ENCODE peak calls at places on chromosomes 16 and 17, in four cellular contexts. Z, B, L and V are unnamed samples.

GRCh38 chr16:3581392-3581791 is 4.2 kb upstream of the NLRC3 start:
- DNase-seq in L (no peak), B (no peak), Z (no peak), V (no peak)

GRCh38 chr16:25838724-25839186 is 147.0 kb downstream of the HS3ST4 start:
- DNase-seq in Z (no peak), L (no peak), B (peak; percentile 43), V (peak; percentile 33)

GRCh38 chr17:48153711-48154642 is 46.4 kb downstream of the SNX11 start:
- DNase-seq in L (no peak), Z (no peak), B (peak; percentile 52), V (peak; percentile 12)

GRCh38 chr17:67203818-67204217 is 41.2 kb downstream of the HELZ start:
- DNase-seq in Z (no peak), L (no peak), B (no peak), V (no peak)

GRCh38 chr16:10552281-10552680 is 28.1 kb downstream of the EMP2 start:
- DNase-seq in B (no peak), L (no peak), Z (no peak), V (no peak)

GRCh38 chr17:71633391-71633849 is 487.4 kb upstream of the SOX9 start:
- DNase-seq in Z (no peak), B (no peak), L (no peak), V (peak; percentile 56)

GRCh38 chr17:36880506-36880905 is 56.8 kb upstream of the LHX1 start:
- DNase-seq in L (no peak), Z (no peak), B (no peak), V (no peak)

GRCh38 chr16:1125471-1125870 is 27.4 kb upstream of the CACNA1H start:
- DNase-seq in L (no peak), Z (no peak), B (no peak), V (no peak)

GRCh38 chr16:4664538-4665418 is 28.6 kb upstream of the NUDT16L1 start:
- DNase-seq in L (no peak), Z (peak; percentile 73), B (no peak), V (no peak)

GRCh38 chr17:42428141-42428944 is 5.3 kb upstream of the CAVIN1 start:
- DNase-seq in L (no peak), B (peak; percentile 85), Z (no peak), V (peak; percentile 77)

GRCh38 chr17:69460963-69461922 is 46.7 kb downstream of the MAP2K6 start:
- DNase-seq in B (no peak), Z (no peak), L (no peak), V (no peak)

GRCh38 chr17:67600408-67600807 is 117.3 kb upstream of the NOL11 start:
- DNase-seq in B (no peak), L (no peak), Z (no peak), V (no peak)

GRCh38 chr16:57878586-57878985 is 76.3 kb upstream of the KIFC3 start:
- DNase-seq in L (no peak), B (no peak), Z (no peak), V (no peak)

GRCh38 chr16:27972500-27972899 is 91.0 kb downstream of the GSG1L start:
- DNase-seq in L (no peak), Z (no peak), B (peak; percentile 49), V (peak; percentile 52)

GRCh38 chr16:89261691-89262563 is 44.4 kb downstream of the ZNF778 start:
- DNase-seq in L (no peak), B (no peak), Z (no peak), V (no peak)

GRCh38 chr16:51876934-51877333 is 670.0 kb downstream of the TOX3 start:
- DNase-seq in L (no peak), Z (no peak), B (no peak), V (no peak)

GRCh38 chr17:73803867-73804539 is 159.8 kb upstream of the SDK2 start:
- DNase-seq in B (no peak), L (no peak), Z (no peak), V (no peak)

GRCh38 chr16:75097941-75098897 is 18.4 kb downstream of the LDHD start:
- DNase-seq in B (no peak), Z (no peak), L (no peak), V (no peak)

GRCh38 chr16:12535535-12536411 is 267.9 kb downstream of the CPPED1 start:
- DNase-seq in Z (no peak), L (no peak), B (no peak), V (no peak)

GRCh38 chr17:31313982-31314787 is at the start of gene EVI2B:
- DNase-seq in Z (peak; percentile 55), B (peak; percentile 78), L (no peak), V (no peak)

GRCh38 chr16:19771796-19772195 is 53.7 kb downstream of the IQCK start:
- DNase-seq in Z (no peak), B (no peak), L (no peak), V (no peak)

GRCh38 chr16:31130899-31131298 is 4.6 kb downstream of the PRSS8 start:
- DNase-seq in B (no peak), L (no peak), Z (no peak), V (no peak)

GRCh38 chr17:34654276-34654675 is 74.9 kb downstream of the TMEM132E start:
- DNase-seq in B (no peak), Z (no peak), L (no peak), V (no peak)

GRCh38 chr17:6393368-6393952 is 41.5 kb downstream of the AIPL1 start:
- DNase-seq in B (no peak), Z (no peak), L (no peak), V (no peak)

GRCh38 chr17:2975469-2975958 is 87.9 kb downstream of the OR1D5 start:
- DNase-seq in L (peak; percentile 80), Z (no peak), B (no peak), V (no peak)

GRCh38 chr17:64384253-64385186 is 6.1 kb downstream of the PECAM1 start:
- DNase-seq in L (no peak), Z (no peak), B (peak; percentile 32), V (no peak)

GRCh38 chr16:83609178-83609577 is 198.6 kb upstream of the HSBP1 start:
- DNase-seq in B (no peak), Z (no peak), L (peak; percentile 24), V (no peak)

GRCh38 chr17:6669479-6670212 is 18.1 kb downstream of the C17orf100 start:
- DNase-seq in L (no peak), Z (no peak), B (no peak), V (no peak)

GRCh38 chr17:67575325-67575724 is 142.4 kb upstream of the NOL11 start:
- DNase-seq in Z (no peak), B (no peak), L (peak; percentile 90), V (no peak)

GRCh38 chr16:84928679-84929420 is 82.5 kb downstream of the ZDHHC7 start:
- DNase-seq in B (no peak), Z (no peak), L (no peak), V (no peak)

GRCh38 chr16:11374255-11374654 is 29.0 kb downstream of the RMI2 start:
- DNase-seq in Z (no peak), L (no peak), B (no peak), V (no peak)

GRCh38 chr16:68848786-68849185 is 5.5 kb downstream of the TANGO6 start:
- DNase-seq in L (no peak), Z (no peak), B (no peak), V (no peak)

GRCh38 chr17:17508019-17508535 is 11.9 kb upstream of the RASD1 start:
- DNase-seq in B (no peak), Z (no peak), L (no peak), V (no peak)

GRCh38 chr17:76385892-76386786 is 1.7 kb downstream of the SPHK1 start:
- DNase-seq in L (peak; percentile 95), Z (no peak), B (peak; percentile 78), V (no peak)
- TF ChIP-seq POLR2AphosphoS5 in L (peak; percentile 22), Z (no peak), B (peak; percentile 57), V (peak; percentile 29)

GRCh38 chr16:56681939-56682702 is at the start of gene MT1X:
- DNase-seq in L (peak; percentile 98), Z (peak; percentile 81), B (peak; percentile 75), V (no peak)

GRCh38 chr16:56682703-56683397 is 580 bp downstream of the MT1X start:
- DNase-seq in L (no peak), B (no peak), Z (no peak), V (no peak)

GRCh38 chr16:56684256-56684925 is 2.1 kb downstream of the MT1X start:
- DNase-seq in B (no peak), Z (no peak), L (no peak), V (no peak)

GRCh38 chr16:56684926-56685590 is 2.8 kb downstream of the MT1X start:
- DNase-seq in L (no peak), Z (no peak), B (no peak), V (no peak)

DNA sequence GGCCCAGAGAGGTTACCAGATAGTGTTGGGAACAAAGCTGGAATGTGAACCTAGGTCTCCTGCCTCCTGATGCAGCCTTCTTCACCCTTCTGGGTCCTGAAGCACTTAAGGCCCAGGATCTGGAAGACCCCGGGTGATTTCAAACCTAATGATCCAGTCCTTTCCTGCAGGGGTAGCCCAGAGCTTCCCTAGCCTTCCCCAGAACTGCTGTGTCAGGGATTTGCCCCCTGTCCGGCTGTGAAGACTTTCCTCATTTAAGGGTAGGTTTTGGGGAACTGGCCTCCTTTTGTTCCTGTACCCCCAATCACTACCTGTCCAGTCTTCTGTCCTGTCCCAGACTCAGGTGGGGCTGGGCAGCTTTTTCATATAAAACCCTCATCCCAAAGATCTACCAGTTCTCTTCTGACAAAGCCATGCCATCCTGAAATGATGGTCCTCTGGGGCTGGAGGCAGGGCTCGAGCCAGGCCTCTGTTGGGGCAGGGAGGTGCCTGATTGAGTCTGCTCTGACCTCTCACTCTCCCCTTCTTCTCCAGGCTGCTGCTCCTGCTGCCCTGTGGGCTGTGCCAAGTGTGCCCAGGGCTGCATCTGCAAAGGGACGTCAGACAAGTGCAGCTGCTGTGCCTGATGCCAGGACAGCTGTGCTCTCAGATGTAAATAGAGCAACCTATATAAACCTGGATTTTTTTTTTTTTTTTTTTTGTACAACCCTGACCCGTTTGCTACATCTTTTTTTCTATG is 1.3 kb downstream of the MT1X start:
- DNase-seq in B (no peak), Z (no peak), L (no peak), V (no peak)
- TF ChIP-seq CTCF in B (no peak), Z (no peak), L (no peak), V (no peak)

GRCh38 chr17:80969030-80969673 is 22.5 kb upstream of the CHMP6 start:
- DNase-seq in B (no peak), L (no peak), Z (no peak), V (no peak)

GRCh38 chr17:80968602-80969029 is 23.0 kb upstream of the CHMP6 start:
- DNase-seq in Z (no peak), B (no peak), L (no peak), V (no peak)

GRCh38 chr17:80970762-80971703 is 20.6 kb upstream of the CHMP6 start:
- DNase-seq in Z (no peak), L (no peak), B (no peak), V (no peak)

GRCh38 chr17:80970044-80970761 is 21.4 kb upstream of the CHMP6 start:
- DNase-seq in B (no peak), Z (no peak), L (no peak), V (peak; percentile 5)

GRCh38 chr17:80969674-80970043 is 22.0 kb upstream of the CHMP6 start:
- DNase-seq in Z (no peak), B (no peak), L (no peak), V (no peak)
- TF ChIP-seq POLR2AphosphoS5 in Z (no peak), B (no peak), L (no peak), V (no peak)

DNA sequence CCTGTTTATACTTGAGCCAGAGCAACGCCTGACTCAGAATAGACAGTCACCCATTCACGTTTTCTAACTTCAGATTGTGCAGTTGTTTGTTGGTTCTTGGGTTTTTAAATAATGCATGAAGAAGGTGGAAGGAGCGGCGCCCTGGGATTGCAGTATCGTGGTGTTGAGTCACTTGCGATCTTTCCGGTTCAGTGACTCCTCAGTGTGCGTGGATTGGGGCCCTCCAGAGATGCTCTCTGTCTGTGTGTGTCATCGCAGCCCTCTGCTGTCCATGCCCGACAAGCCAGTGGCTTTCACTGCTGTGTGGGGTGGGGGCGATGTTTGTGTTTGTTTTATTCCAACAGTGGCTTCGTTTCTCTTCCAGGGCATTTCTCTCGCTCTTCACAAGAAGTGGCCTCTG is 134.0 kb downstream of the RPTOR start:
- DNase-seq in Z (no peak), L (no peak), B (no peak), V (no peak)
- TF ChIP-seq CTCF in Z (no peak), L (no peak), B (no peak), V (no peak)